ENCODE peak calls at places on chromosomes 6 and 20, in six cellular contexts. P is RWPE1, J is AG09319, D is WTC11, T is GM06990, G is BE2C. F is an unnamed sample.

GRCh38 chr6:41894366-41895299 is 542 bp downstream of the USP49 start:
- DNase-seq in P (peak; percentile 8), J (no peak), D (peak; percentile 13), T (no peak), G (peak; percentile 7), F (no peak)

GRCh38 chr6:43629104-43629504 is at the start of gene GTPBP2:
- DNase-seq in P (peak; percentile 97), J (peak; percentile 99), D (peak; percentile 99), T (peak; percentile 98), G (peak; percentile 99), F (peak; percentile 97)

GRCh38 chr6:17417817-17418216 is 24.4 kb downstream of the CAP2 start:
- DNase-seq in P (peak; percentile 75), J (peak; percentile 92), D (peak; percentile 13), T (no peak), G (no peak), F (no peak)

GRCh38 chr6:159577564-159577963 is 115.5 kb downstream of the SOD2 start:
- DNase-seq in P (peak; percentile 64), J (no peak), D (no peak), T (no peak), G (no peak), F (no peak)

GRCh38 chr6:79436232-79436631 is 101.0 kb downstream of the LCA5 start:
- DNase-seq in P (peak; percentile 59), J (no peak), D (no peak), T (no peak), G (no peak), F (no peak)

GRCh38 chr6:136341967-136342366 is 52.3 kb upstream of the BCLAF1 start:
- DNase-seq in P (no peak), J (no peak), D (no peak), T (no peak), G (peak; percentile 34), F (no peak)

GRCh38 chr20:5890773-5891441 is 59.4 kb downstream of the TRMT6 start:
- DNase-seq in P (peak; percentile 19), J (no peak), D (no peak), T (no peak), G (no peak), F (no peak)

GRCh38 chr6:106163966-106164877 is 78.1 kb downstream of the PRDM1 start:
- DNase-seq in P (no peak), J (peak; percentile 48), D (no peak), T (peak; percentile 85), G (no peak), F (peak; percentile 65)

GRCh38 chr20:3242167-3242692 is 3.2 kb upstream of the SLC4A11 start:
- DNase-seq in P (no peak), J (no peak), D (no peak), T (no peak), G (no peak), F (no peak)

GRCh38 chr6:30877419-30878262 is 6.7 kb upstream of the DDR1 start:
- DNase-seq in P (peak; percentile 71), J (peak; percentile 80), D (peak; percentile 89), T (peak; percentile 66), G (peak; percentile 87), F (peak; percentile 80)

GRCh38 chr6:84081222-84081621 is 47.6 kb downstream of the MRAP2 start:
- DNase-seq in P (no peak), J (no peak), D (no peak), T (no peak), G (no peak), F (no peak)

GRCh38 chr6:69578366-69578890 is 218.4 kb downstream of the LMBRD1 start:
- DNase-seq in P (no peak), J (no peak), D (no peak), T (no peak), G (no peak), F (no peak)

GRCh38 chr20:38355161-38356012 is 9.1 kb downstream of the LBP start:
- DNase-seq in P (no peak), J (no peak), D (peak; percentile 38), T (peak; percentile 19), G (no peak), F (peak; percentile 36)

GRCh38 chr20:36454664-36455427 is 86.5 kb upstream of the MYL9 start:
- DNase-seq in P (no peak), J (no peak), D (peak; percentile 50), T (no peak), G (no peak), F (no peak)

GRCh38 chr6:43308101-43308989 is at the start of gene CRIP3:
- DNase-seq in P (no peak), J (no peak), D (peak; percentile 90), T (peak; percentile 43), G (peak; percentile 57), F (peak; percentile 29)

GRCh38 chr6:17585766-17586502 is 14.2 kb upstream of the FAM8A1 start:
- DNase-seq in P (peak; percentile 26), J (no peak), D (peak; percentile 36), T (no peak), G (no peak), F (no peak)

GRCh38 chr6:159197251-159197650 is 28.1 kb downstream of the FNDC1 start:
- DNase-seq in P (no peak), J (no peak), D (no peak), T (no peak), G (no peak), F (no peak)

GRCh38 chr6:11428895-11429294 is 108.7 kb upstream of the TMEM170B start:
- DNase-seq in P (no peak), J (no peak), D (no peak), T (peak; percentile 48), G (no peak), F (no peak)

GRCh38 chr6:163793584-163793983 is 379.1 kb downstream of the QKI start:
- DNase-seq in P (peak; percentile 64), J (no peak), D (no peak), T (no peak), G (no peak), F (peak; percentile 9)

GRCh38 chr6:104936766-104937535 is 20.0 kb upstream of the LIN28B start:
- DNase-seq in P (no peak), J (no peak), D (no peak), T (no peak), G (no peak), F (no peak)

GRCh38 chr20:58666702-58667101 is 15.6 kb downstream of the STX16 start:
- DNase-seq in P (no peak), J (no peak), D (no peak), T (no peak), G (no peak), F (no peak)

GRCh38 chr20:58668901-58669286 is 17.8 kb downstream of the STX16 start:
- DNase-seq in P (no peak), J (no peak), D (no peak), T (no peak), G (no peak), F (no peak)

GRCh38 chr20:58669287-58670006 is 18.4 kb downstream of the STX16 start:
- DNase-seq in P (no peak), J (no peak), D (peak; percentile 73), T (no peak), G (no peak), F (peak; percentile 62)

GRCh38 chr20:58670097-58670496 is 19.0 kb downstream of the STX16 start:
- DNase-seq in P (no peak), J (no peak), D (no peak), T (no peak), G (no peak), F (no peak)

GRCh38 chr20:58667975-58668374 is 16.9 kb downstream of the STX16 start:
- DNase-seq in P (no peak), J (no peak), D (no peak), T (no peak), G (no peak), F (no peak)
- TF ChIP-seq CTCF in P (no peak), J (no peak), D (no peak), T (no peak), G (no peak), F (no peak)

DNA sequence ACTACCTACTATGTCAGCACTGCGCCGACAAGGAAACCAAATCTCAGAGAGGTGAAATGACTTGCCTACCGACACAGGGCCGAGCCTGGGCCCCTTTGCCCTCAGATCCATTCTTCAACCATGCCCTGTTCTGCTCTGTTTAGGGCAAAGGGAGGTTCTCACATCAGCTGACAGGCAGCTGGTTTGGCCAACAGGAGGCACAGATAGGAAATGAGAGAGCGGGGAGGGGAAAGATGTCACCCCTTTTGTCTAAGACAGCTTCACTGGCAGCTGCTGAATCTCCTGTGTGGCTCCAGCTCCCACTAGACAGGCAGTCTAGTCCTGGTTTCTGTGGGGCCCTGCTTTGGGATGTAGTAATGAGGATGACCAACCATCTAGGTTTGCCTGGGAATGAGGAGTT is 158.7 kb downstream of the TMEM200A start:
- DNase-seq in P (no peak), J (no peak), D (no peak), T (no peak), G (no peak), F (no peak)
- TF ChIP-seq CTCF in P (no peak), J (no peak), D (no peak), T (no peak), G (no peak), F (no peak)

DNA sequence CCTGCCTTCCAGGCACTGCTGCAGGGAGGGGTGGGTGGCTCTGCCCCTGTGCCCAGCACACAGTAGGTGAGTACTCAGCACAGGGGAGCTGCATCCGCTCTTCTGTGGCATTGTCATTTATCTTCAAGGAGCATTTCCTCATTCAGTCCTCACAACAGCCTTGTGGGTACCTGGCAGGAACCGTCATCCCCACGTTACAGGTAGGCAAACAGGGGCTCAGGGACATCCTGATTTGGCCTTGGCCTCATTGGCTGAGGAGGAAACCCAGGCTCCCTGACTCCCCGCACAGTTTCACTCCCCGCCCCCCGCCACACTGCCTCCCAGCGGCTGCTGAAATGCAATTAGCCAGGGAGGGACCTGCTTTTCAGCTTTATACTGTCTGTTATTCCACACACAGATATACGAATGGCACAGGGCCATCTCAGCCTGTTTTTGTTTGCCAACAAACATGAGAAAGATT is 24.3 kb upstream of the PNPLA1 start:
- DNase-seq in P (no peak), J (no peak), D (peak; percentile 62), T (peak; percentile 25), G (peak; percentile 66), F (no peak)
- TF ChIP-seq CTCF in P (no peak), J (no peak), D (no peak), T (peak; percentile 61), G (peak; percentile 54), F (no peak)

DNA sequence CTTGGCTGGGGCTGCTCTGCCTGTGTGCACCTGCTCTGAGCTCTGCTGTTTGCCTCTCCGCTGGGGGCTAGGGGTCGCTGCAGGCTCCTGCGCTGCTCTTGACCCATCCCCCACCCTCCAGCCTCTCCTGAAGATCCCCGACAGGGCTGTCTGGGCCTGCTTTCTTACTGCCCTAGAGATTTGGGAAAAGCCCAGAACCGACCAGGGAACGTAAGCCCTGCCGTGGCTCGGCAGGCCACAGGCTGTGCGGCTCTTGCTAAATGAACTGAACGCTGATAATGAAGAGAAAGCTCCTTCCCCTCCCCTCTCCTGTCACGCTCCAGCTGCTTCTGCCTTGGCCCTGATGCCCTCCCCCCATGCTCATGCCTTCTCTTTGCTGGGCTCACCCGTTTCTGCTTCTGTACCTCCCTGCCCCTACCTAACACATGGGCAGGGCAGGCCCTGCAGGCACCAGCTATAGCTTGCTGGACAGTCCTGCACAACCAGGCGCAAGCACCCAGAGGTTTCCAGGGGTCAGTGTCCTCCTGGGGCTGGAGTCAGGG is 32.0 kb upstream of the PCMTD2 start:
- DNase-seq in P (no peak), J (no peak), D (peak; percentile 89), T (no peak), G (peak; percentile 78), F (no peak)
- TF ChIP-seq CTCF in P (no peak), J (peak; percentile 36), D (peak; percentile 37), T (peak; percentile 28), G (peak; percentile 71), F (peak; percentile 43)

F was measured in GM13977.